ENCODE peak calls at places on chromosomes 7 and 10, in seven cellular contexts. One of them, this sample, is unnamed.

GRCh38 chr10:24737001-24737400 is 13.3 kb upstream of the ARHGAP21 start:
- DNase-seq in cardiac fibroblast: no peak
- DNase-seq in endothelial cell: no peak
- DNase-seq in GM13977: no peak
- DNase-seq in hepatocyte: no peak
- DNase-seq in nephron progenitor cell: no peak
- DNase-seq in IMR-90: no peak
- DNase-seq in this sample: no peak

GRCh38 chr10:15603446-15604011 is 116.2 kb downstream of the ITGA8 start:
- DNase-seq in cardiac fibroblast: no peak
- DNase-seq in endothelial cell: peak; percentile 7
- DNase-seq in GM13977: no peak
- DNase-seq in hepatocyte: no peak
- DNase-seq in nephron progenitor cell: no peak
- DNase-seq in IMR-90: no peak
- DNase-seq in this sample: no peak

GRCh38 chr10:49606981-49607535 is 3.1 kb upstream of the SLC18A3 start:
- DNase-seq in cardiac fibroblast: peak; percentile 90
- DNase-seq in endothelial cell: peak; percentile 91
- DNase-seq in GM13977: peak; percentile 88
- DNase-seq in hepatocyte: peak; percentile 91
- DNase-seq in nephron progenitor cell: peak; percentile 97
- DNase-seq in IMR-90: peak; percentile 45
- DNase-seq in this sample: peak; percentile 2

GRCh38 chr7:101941481-101942383 is 124.3 kb downstream of the CUX1 start:
- DNase-seq in cardiac fibroblast: peak; percentile 74
- DNase-seq in endothelial cell: no peak
- DNase-seq in GM13977: no peak
- DNase-seq in hepatocyte: peak; percentile 70
- DNase-seq in nephron progenitor cell: no peak
- DNase-seq in IMR-90: peak; percentile 72
- DNase-seq in this sample: no peak

GRCh38 chr7:40885503-40885902 is 750.7 kb downstream of the SUGCT start:
- DNase-seq in cardiac fibroblast: peak; percentile 25
- DNase-seq in endothelial cell: no peak
- DNase-seq in GM13977: no peak
- DNase-seq in hepatocyte: no peak
- DNase-seq in nephron progenitor cell: no peak
- DNase-seq in IMR-90: peak; percentile 49
- DNase-seq in this sample: no peak

GRCh38 chr7:45092100-45092930 is 3.5 kb upstream of the NACAD start:
- DNase-seq in cardiac fibroblast: no peak
- DNase-seq in endothelial cell: no peak
- DNase-seq in GM13977: no peak
- DNase-seq in hepatocyte: no peak
- DNase-seq in nephron progenitor cell: no peak
- DNase-seq in IMR-90: peak; percentile 52
- DNase-seq in this sample: no peak

GRCh38 chr7:42878303-42878702 is 33.6 kb downstream of the C7orf25 start:
- DNase-seq in cardiac fibroblast: no peak
- DNase-seq in endothelial cell: no peak
- DNase-seq in GM13977: no peak
- DNase-seq in hepatocyte: no peak
- DNase-seq in nephron progenitor cell: no peak
- DNase-seq in IMR-90: no peak
- DNase-seq in this sample: no peak

GRCh38 chr7:50499092-50499491 is 48.9 kb upstream of the FIGNL1 start:
- DNase-seq in cardiac fibroblast: no peak
- DNase-seq in endothelial cell: no peak
- DNase-seq in GM13977: no peak
- DNase-seq in hepatocyte: no peak
- DNase-seq in nephron progenitor cell: no peak
- DNase-seq in IMR-90: no peak
- DNase-seq in this sample: no peak

GRCh38 chr10:37125191-37125732 is at the start of gene ANKRD30A:
- DNase-seq in cardiac fibroblast: no peak
- DNase-seq in endothelial cell: no peak
- DNase-seq in GM13977: no peak
- DNase-seq in hepatocyte: no peak
- DNase-seq in nephron progenitor cell: no peak
- DNase-seq in IMR-90: no peak
- DNase-seq in this sample: no peak

GRCh38 chr10:126704637-126705036 is 34.1 kb upstream of the C10orf90 start:
- DNase-seq in cardiac fibroblast: peak; percentile 6
- DNase-seq in endothelial cell: no peak
- DNase-seq in GM13977: no peak
- DNase-seq in hepatocyte: no peak
- DNase-seq in nephron progenitor cell: no peak
- DNase-seq in IMR-90: no peak
- DNase-seq in this sample: no peak

GRCh38 chr10:46223064-46223480 is 63.7 kb upstream of the ANTXRL start:
- DNase-seq in cardiac fibroblast: no peak
- DNase-seq in endothelial cell: no peak
- DNase-seq in GM13977: no peak
- DNase-seq in hepatocyte: no peak
- DNase-seq in nephron progenitor cell: no peak
- DNase-seq in IMR-90: no peak
- DNase-seq in this sample: no peak

GRCh38 chr10:46220187-46220586 is 66.6 kb upstream of the ANTXRL start:
- DNase-seq in cardiac fibroblast: no peak
- DNase-seq in endothelial cell: no peak
- DNase-seq in GM13977: no peak
- DNase-seq in hepatocyte: no peak
- DNase-seq in nephron progenitor cell: no peak
- DNase-seq in IMR-90: no peak
- DNase-seq in this sample: no peak

GRCh38 chr10:46218921-46219320 is 67.9 kb upstream of the ANTXRL start:
- DNase-seq in cardiac fibroblast: no peak
- DNase-seq in endothelial cell: no peak
- DNase-seq in GM13977: peak; percentile 7
- DNase-seq in hepatocyte: no peak
- DNase-seq in nephron progenitor cell: no peak
- DNase-seq in IMR-90: no peak
- DNase-seq in this sample: no peak

GRCh38 chr10:46222364-46222935 is 64.3 kb upstream of the ANTXRL start:
- DNase-seq in cardiac fibroblast: peak; percentile 25
- DNase-seq in endothelial cell: no peak
- DNase-seq in GM13977: no peak
- DNase-seq in hepatocyte: no peak
- DNase-seq in nephron progenitor cell: no peak
- DNase-seq in IMR-90: peak; percentile 56
- DNase-seq in this sample: no peak

GRCh38 chr10:46220872-46221538 is 65.8 kb upstream of the ANTXRL start:
- DNase-seq in cardiac fibroblast: no peak
- DNase-seq in endothelial cell: no peak
- DNase-seq in GM13977: no peak
- DNase-seq in hepatocyte: no peak
- DNase-seq in nephron progenitor cell: no peak
- DNase-seq in IMR-90: no peak
- DNase-seq in this sample: no peak
- TF ChIP-seq CTCF in cardiac fibroblast: peak; percentile 28
- TF ChIP-seq CTCF in endothelial cell: peak; percentile 63
- TF ChIP-seq CTCF in GM13977: no peak
- TF ChIP-seq CTCF in hepatocyte: no peak
- TF ChIP-seq CTCF in nephron progenitor cell: no peak
- TF ChIP-seq CTCF in IMR-90: no peak
- TF ChIP-seq CTCF in this sample: no peak

DNA sequence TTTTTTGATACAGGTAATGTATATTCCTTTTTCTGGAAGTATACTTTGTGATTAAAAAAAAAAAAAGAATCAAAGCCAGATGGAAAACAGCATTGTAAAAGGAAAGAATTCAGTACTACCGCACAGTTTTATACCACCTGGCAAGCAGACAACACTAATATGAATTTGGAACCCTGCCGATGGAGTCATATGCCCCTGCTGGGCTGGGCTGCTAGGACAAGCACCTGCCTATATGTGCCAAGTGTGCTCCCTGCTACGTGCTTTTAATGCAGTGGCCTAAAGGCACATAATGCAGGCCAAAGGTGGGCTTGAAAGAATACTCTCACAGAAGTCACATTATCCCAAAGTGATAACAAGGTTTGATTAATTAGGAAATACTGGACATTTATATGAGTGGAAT is 29.8 kb upstream of the WAC start:
- DNase-seq in cardiac fibroblast: peak; percentile 8
- DNase-seq in endothelial cell: no peak
- DNase-seq in GM13977: no peak
- DNase-seq in hepatocyte: no peak
- DNase-seq in nephron progenitor cell: no peak
- DNase-seq in IMR-90: no peak
- DNase-seq in this sample: no peak
- TF ChIP-seq CTCF in cardiac fibroblast: no peak
- TF ChIP-seq CTCF in endothelial cell: no peak
- TF ChIP-seq CTCF in GM13977: no peak
- TF ChIP-seq CTCF in hepatocyte: peak; percentile 3
- TF ChIP-seq CTCF in nephron progenitor cell: no peak
- TF ChIP-seq CTCF in IMR-90: no peak
- TF ChIP-seq CTCF in this sample: no peak

DNA sequence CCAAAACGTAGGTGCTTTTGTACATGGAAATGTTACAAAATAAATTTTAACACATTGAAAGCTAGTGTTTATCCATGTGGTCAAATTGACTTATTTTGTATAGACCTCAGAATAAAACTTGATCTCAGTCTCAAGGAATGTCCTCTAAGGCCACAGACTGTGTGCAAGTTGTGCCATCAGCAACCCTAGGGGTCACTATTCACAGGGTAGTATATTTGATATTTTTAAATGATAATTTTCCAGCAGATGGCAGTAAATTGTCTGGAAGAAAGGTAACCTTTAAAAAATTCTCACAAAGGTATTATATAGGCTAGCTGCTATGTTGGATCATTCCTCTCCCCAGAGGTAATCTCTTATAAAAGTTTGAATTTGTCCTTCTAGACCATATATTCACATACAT is 12.9 kb upstream of the SNX10 start:
- DNase-seq in cardiac fibroblast: no peak
- DNase-seq in endothelial cell: no peak
- DNase-seq in GM13977: no peak
- DNase-seq in hepatocyte: no peak
- DNase-seq in nephron progenitor cell: no peak
- DNase-seq in IMR-90: no peak
- DNase-seq in this sample: no peak
- TF ChIP-seq CTCF in cardiac fibroblast: no peak
- TF ChIP-seq CTCF in endothelial cell: no peak
- TF ChIP-seq CTCF in GM13977: peak; percentile 23
- TF ChIP-seq CTCF in hepatocyte: peak; percentile 34
- TF ChIP-seq CTCF in nephron progenitor cell: no peak
- TF ChIP-seq CTCF in IMR-90: no peak
- TF ChIP-seq CTCF in this sample: peak; percentile 33

GRCh38 chr7:123494193-123494796 is 40.1 kb downstream of the IQUB start:
- DNase-seq in cardiac fibroblast: peak; percentile 65
- DNase-seq in endothelial cell: no peak
- DNase-seq in GM13977: peak; percentile 19
- DNase-seq in hepatocyte: peak; percentile 62
- DNase-seq in nephron progenitor cell: peak; percentile 8
- DNase-seq in IMR-90: peak; percentile 27
- DNase-seq in this sample: no peak

DNA sequence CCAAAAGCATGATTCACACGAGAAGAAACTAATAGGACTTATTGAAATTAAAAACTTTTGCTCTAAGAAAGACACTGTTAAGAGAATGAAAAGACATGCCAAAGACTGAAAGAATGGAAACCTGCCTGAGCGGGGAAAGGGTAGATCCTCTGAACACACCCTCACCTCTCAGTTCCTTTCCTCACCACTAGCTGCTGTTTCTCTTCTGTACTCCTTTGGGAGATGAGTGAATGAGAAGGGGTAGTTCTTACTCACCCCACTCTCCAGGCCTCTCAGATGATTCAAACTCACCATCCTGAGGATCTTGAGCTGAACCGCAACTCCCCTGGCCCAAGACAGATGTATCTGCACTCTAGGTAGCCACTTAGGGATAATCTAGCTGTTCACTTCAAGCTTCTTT is 41.9 kb downstream of the IQUB start:
- DNase-seq in cardiac fibroblast: no peak
- DNase-seq in endothelial cell: no peak
- DNase-seq in GM13977: no peak
- DNase-seq in hepatocyte: no peak
- DNase-seq in nephron progenitor cell: no peak
- DNase-seq in IMR-90: no peak
- DNase-seq in this sample: no peak
- TF ChIP-seq CTCF in cardiac fibroblast: peak; percentile 8
- TF ChIP-seq CTCF in endothelial cell: no peak
- TF ChIP-seq CTCF in GM13977: no peak
- TF ChIP-seq CTCF in hepatocyte: no peak
- TF ChIP-seq CTCF in nephron progenitor cell: no peak
- TF ChIP-seq CTCF in IMR-90: no peak
- TF ChIP-seq CTCF in this sample: no peak